ENCODE peak calls at places on chromosome 15, in five cellular contexts. G, T, M, P and Q are unnamed samples.

GRCh38 chr15:92839696-92840095 is 60.4 kb upstream of the CHD2 start:
- DNase-seq in G (peak), T (no peak), M (peak), P (no peak), Q (no peak)

GRCh38 chr15:42605281-42605744 is 29.9 kb downstream of the STARD9 start:
- DNase-seq in G (no peak), T (no peak), M (peak), P (no peak), Q (no peak)

GRCh38 chr15:66700412-66700801 is 1.6 kb upstream of the SMAD6 start:
- DNase-seq in G (no peak), T (no peak), M (peak), P (no peak), Q (no peak)

GRCh38 chr15:87477759-87478687 is 778.5 kb downstream of the NTRK3 start:
- DNase-seq in G (no peak), T (no peak), M (no peak), P (peak), Q (no peak)

GRCh38 chr15:81480645-81481053 is 106.6 kb upstream of the TMC3 start:
- DNase-seq in G (peak), T (no peak), M (peak), P (no peak), Q (no peak)

GRCh38 chr15:43751885-43752284 is 5.6 kb downstream of the PDIA3 start:
- DNase-seq in G (no peak), T (no peak), M (no peak), P (no peak), Q (no peak)

GRCh38 chr15:99421172-99421656 is 144.6 kb upstream of the MEF2A start:
- DNase-seq in G (no peak), T (peak), M (peak), P (peak), Q (peak)

GRCh38 chr15:66042624-66043023 is 173.3 kb downstream of the RAB11A start:
- DNase-seq in G (no peak), T (no peak), M (no peak), P (peak), Q (no peak)

GRCh38 chr15:90690585-90690984 is 26.6 kb upstream of the BLM start:
- DNase-seq in G (no peak), T (no peak), M (no peak), P (no peak), Q (no peak)

GRCh38 chr15:20353966-20354883 is 187.4 kb downstream of the GOLGA6L6 start:
- DNase-seq in G (no peak), T (no peak), M (no peak), P (peak), Q (no peak)

GRCh38 chr15:39061952-39062464 is 497.4 kb upstream of the RASGRP1 start:
- DNase-seq in G (no peak), T (no peak), M (no peak), P (no peak), Q (no peak)

GRCh38 chr15:82850242-82850591 is 40.8 kb downstream of the WHAMM start:
- DNase-seq in G (no peak), T (no peak), M (no peak), P (peak), Q (no peak)

GRCh38 chr15:40939909-40940801 is 11.0 kb downstream of the DLL4 start:
- DNase-seq in G (peak), T (no peak), M (no peak), P (no peak), Q (no peak)

GRCh38 chr15:56598991-56599390 is 134.1 kb upstream of the MNS1 start:
- DNase-seq in G (no peak), T (no peak), M (no peak), P (no peak), Q (no peak)

GRCh38 chr15:39327005-39327725 is 253.7 kb upstream of the THBS1 start:
- DNase-seq in G (no peak), T (no peak), M (no peak), P (no peak), Q (no peak)

GRCh38 chr15:59345326-59345725 is 27.3 kb downstream of the MYO1E start:
- DNase-seq in G (no peak), T (no peak), M (no peak), P (no peak), Q (no peak)

GRCh38 chr15:79170256-79170664 is 79.7 kb upstream of the RASGRF1 start:
- DNase-seq in G (no peak), T (no peak), M (no peak), P (no peak), Q (no peak)

GRCh38 chr15:79673416-79674123 is 223.2 kb downstream of the MTHFS start:
- DNase-seq in G (no peak), T (no peak), M (peak), P (no peak), Q (no peak)

GRCh38 chr15:78750566-78750965 is 60.7 kb downstream of the ADAMTS7 start:
- DNase-seq in G (no peak), T (no peak), M (no peak), P (peak), Q (no peak)

GRCh38 chr15:41928100-41928499 is 34.2 kb upstream of the SPTBN5 start:
- DNase-seq in G (no peak), T (no peak), M (no peak), P (no peak), Q (no peak)

GRCh38 chr15:96107922-96108321 is 222.6 kb upstream of the NR2F2 start:
- DNase-seq in G (no peak), T (no peak), M (no peak), P (no peak), Q (no peak)

GRCh38 chr15:71659730-71660067 is 150.7 kb upstream of the NR2E3 start:
- DNase-seq in G (no peak), T (no peak), M (no peak), P (no peak), Q (no peak)

GRCh38 chr15:76286231-76286879 is 24.9 kb downstream of the ETFA start:
- DNase-seq in G (no peak), T (peak), M (peak), P (no peak), Q (peak)

GRCh38 chr15:52503788-52504496 is 24.7 kb downstream of the MYO5A start:
- DNase-seq in G (no peak), T (no peak), M (peak), P (no peak), Q (no peak)

GRCh38 chr15:70344666-70345065 is 246.9 kb upstream of the TLE3 start:
- DNase-seq in G (peak), T (no peak), M (no peak), P (no peak), Q (no peak)

GRCh38 chr15:90585863-90586262 is 56.1 kb downstream of the CRTC3 start:
- DNase-seq in G (no peak), T (no peak), M (no peak), P (no peak), Q (no peak)

GRCh38 chr15:40108061-40108854 is 421 bp downstream of the BMF start:
- DNase-seq in G (no peak), T (no peak), M (no peak), P (peak), Q (peak)

GRCh38 chr15:68231102-68231818 is 1.7 kb upstream of the CLN6 start:
- DNase-seq in G (no peak), T (no peak), M (no peak), P (no peak), Q (no peak)

GRCh38 chr15:63038926-63039673 is 3.4 kb upstream of the TPM1 start:
- DNase-seq in G (no peak), T (no peak), M (no peak), P (no peak), Q (no peak)

GRCh38 chr15:36332301-36332700 is 247.1 kb upstream of the CDIN1 start:
- DNase-seq in G (no peak), T (no peak), M (no peak), P (no peak), Q (no peak)